ENCODE peak calls at places on chromosomes 5 and 9, in five cellular contexts. One of them, this sample, is unnamed.

GRCh38 chr5:149152317-149152746 is 11.0 kb downstream of the ABLIM3 start:
- DNase-seq in activated T-cell treated with anti-CD3 and anti-CD28 coated beads for 1 hour: no peak
- DNase-seq in posterior cingulate gyrus: no peak
- DNase-seq in naive B cell: no peak
- DNase-seq in KBM-7: no peak
- DNase-seq in this sample: no peak

GRCh38 chr5:1140188-1140817 is 28.4 kb upstream of the SLC12A7 start:
- DNase-seq in naive B cell: peak; percentile 85
- DNase-seq in activated T-cell treated with anti-CD3 and anti-CD28 coated beads for 1 hour: peak; percentile 79
- DNase-seq in posterior cingulate gyrus: no peak
- DNase-seq in KBM-7: peak; percentile 83
- DNase-seq in this sample: peak; percentile 85

GRCh38 chr5:95401601-95402000 is 10.4 kb downstream of the FAM81B start:
- DNase-seq in naive B cell: no peak
- DNase-seq in KBM-7: no peak
- DNase-seq in posterior cingulate gyrus: no peak
- DNase-seq in activated T-cell treated with anti-CD3 and anti-CD28 coated beads for 1 hour: no peak
- DNase-seq in this sample: no peak

GRCh38 chr9:117644133-117644532 is 60.1 kb upstream of the TLR4 start:
- DNase-seq in KBM-7: no peak
- DNase-seq in posterior cingulate gyrus: no peak
- DNase-seq in activated T-cell treated with anti-CD3 and anti-CD28 coated beads for 1 hour: no peak
- DNase-seq in naive B cell: no peak
- DNase-seq in this sample: no peak

GRCh38 chr9:124007468-124008306 is 3.9 kb upstream of the LHX2 start:
- DNase-seq in KBM-7: no peak
- DNase-seq in activated T-cell treated with anti-CD3 and anti-CD28 coated beads for 1 hour: no peak
- DNase-seq in naive B cell: no peak
- DNase-seq in posterior cingulate gyrus: no peak
- DNase-seq in this sample: no peak

GRCh38 chr5:82290005-82290404 is 11.9 kb upstream of the RPS23 start:
- DNase-seq in naive B cell: no peak
- DNase-seq in posterior cingulate gyrus: no peak
- DNase-seq in KBM-7: no peak
- DNase-seq in activated T-cell treated with anti-CD3 and anti-CD28 coated beads for 1 hour: no peak
- DNase-seq in this sample: no peak

GRCh38 chr9:114220129-114220541 is 64.8 kb downstream of the COL27A1 start:
- DNase-seq in activated T-cell treated with anti-CD3 and anti-CD28 coated beads for 1 hour: no peak
- DNase-seq in KBM-7: no peak
- DNase-seq in posterior cingulate gyrus: no peak
- DNase-seq in naive B cell: no peak
- DNase-seq in this sample: no peak

GRCh38 chr9:134863306-134863902 is 17.2 kb upstream of the FCN2 start:
- DNase-seq in posterior cingulate gyrus: no peak
- DNase-seq in activated T-cell treated with anti-CD3 and anti-CD28 coated beads for 1 hour: no peak
- DNase-seq in naive B cell: no peak
- DNase-seq in KBM-7: no peak
- DNase-seq in this sample: no peak

GRCh38 chr9:89606049-89606481 is 1.3 kb downstream of the GADD45G start:
- DNase-seq in activated T-cell treated with anti-CD3 and anti-CD28 coated beads for 1 hour: peak; percentile 23
- DNase-seq in posterior cingulate gyrus: peak; percentile 44
- DNase-seq in KBM-7: peak; percentile 38
- DNase-seq in naive B cell: peak; percentile 42
- DNase-seq in this sample: peak; percentile 43

GRCh38 chr5:52481216-52481615 is 306.5 kb upstream of the ITGA1 start:
- DNase-seq in naive B cell: no peak
- DNase-seq in KBM-7: no peak
- DNase-seq in posterior cingulate gyrus: no peak
- DNase-seq in activated T-cell treated with anti-CD3 and anti-CD28 coated beads for 1 hour: no peak
- DNase-seq in this sample: no peak

GRCh38 chr5:86679529-86679928 is 61.8 kb downstream of the COX7C start:
- DNase-seq in posterior cingulate gyrus: no peak
- DNase-seq in naive B cell: no peak
- DNase-seq in activated T-cell treated with anti-CD3 and anti-CD28 coated beads for 1 hour: no peak
- DNase-seq in KBM-7: peak; percentile 62
- DNase-seq in this sample: peak; percentile 11

GRCh38 chr5:71932131-71932635 is 175.1 kb upstream of the MAP1B start:
- DNase-seq in posterior cingulate gyrus: no peak
- DNase-seq in activated T-cell treated with anti-CD3 and anti-CD28 coated beads for 1 hour: no peak
- DNase-seq in naive B cell: no peak
- DNase-seq in KBM-7: no peak
- DNase-seq in this sample: no peak

This sample was measured in germinal center.